ENCODE peak calls at places on chromosomes 1 and 21, in four cellular contexts. One of them, this sample, is unnamed.

GRCh38 chr1:10943991-10944730 is 68.3 kb upstream of the TARDBP start:
- DNase-seq in K562: peak
- DNase-seq in GM12878: no peak
- DNase-seq in HepG2: peak
- DNase-seq in this sample: no peak

GRCh38 chr1:192521734-192522133 is 53.8 kb upstream of the RGS1 start:
- DNase-seq in K562: no peak
- DNase-seq in GM12878: no peak
- DNase-seq in HepG2: no peak
- DNase-seq in this sample: no peak

GRCh38 chr1:173420330-173420806 is 56.8 kb upstream of the PRDX6 start:
- DNase-seq in K562: peak
- DNase-seq in GM12878: no peak
- DNase-seq in HepG2: peak
- DNase-seq in this sample: peak

GRCh38 chr21:41750051-41750450 is 16.8 kb downstream of the RIPK4 start:
- DNase-seq in K562: no peak
- DNase-seq in GM12878: no peak
- DNase-seq in HepG2: no peak
- DNase-seq in this sample: no peak

GRCh38 chr1:111251570-111251969 is 24.1 kb downstream of the CHI3L2 start:
- DNase-seq in K562: no peak
- DNase-seq in GM12878: no peak
- DNase-seq in HepG2: no peak
- DNase-seq in this sample: no peak

GRCh38 chr1:234934611-234935033 is 194.0 kb downstream of the TOMM20 start:
- DNase-seq in K562: no peak
- DNase-seq in GM12878: no peak
- DNase-seq in HepG2: no peak
- DNase-seq in this sample: no peak

GRCh38 chr1:228487336-228488106 is at the start of gene RNF187:
- DNase-seq in K562: peak
- DNase-seq in GM12878: no peak
- DNase-seq in HepG2: no peak
- DNase-seq in this sample: no peak

GRCh38 chr1:145977486-145978476 is 13.3 kb downstream of the POLR3GL start:
- DNase-seq in K562: peak
- DNase-seq in GM12878: no peak
- DNase-seq in HepG2: peak
- DNase-seq in this sample: peak

GRCh38 chr1:14516974-14517812 is 81.3 kb upstream of the KAZN start:
- DNase-seq in K562: no peak
- DNase-seq in GM12878: peak
- DNase-seq in HepG2: no peak
- DNase-seq in this sample: no peak

GRCh38 chr1:21175324-21175669 is 1.4 kb downstream of the EIF4G3 start:
- DNase-seq in K562: no peak
- DNase-seq in GM12878: no peak
- DNase-seq in HepG2: no peak
- DNase-seq in this sample: no peak

GRCh38 chr1:58460469-58460868 is 86.1 kb downstream of the OMA1 start:
- DNase-seq in K562: no peak
- DNase-seq in GM12878: no peak
- DNase-seq in HepG2: no peak
- DNase-seq in this sample: no peak

GRCh38 chr1:235624751-235625192 is 24.8 kb downstream of the GNG4 start:
- DNase-seq in K562: no peak
- DNase-seq in GM12878: no peak
- DNase-seq in HepG2: no peak
- DNase-seq in this sample: no peak

GRCh38 chr1:157359309-157360020 is 192.8 kb downstream of the FCRL5 start:
- DNase-seq in K562: no peak
- DNase-seq in GM12878: no peak
- DNase-seq in HepG2: no peak
- DNase-seq in this sample: no peak

GRCh38 chr1:113353581-113353980 is 36.7 kb upstream of the MAGI3 start:
- DNase-seq in K562: no peak
- DNase-seq in GM12878: no peak
- DNase-seq in HepG2: no peak
- DNase-seq in this sample: no peak

GRCh38 chr1:61253059-61253735 is 170.8 kb downstream of the NFIA start:
- DNase-seq in K562: peak
- DNase-seq in GM12878: no peak
- DNase-seq in HepG2: peak
- DNase-seq in this sample: no peak

GRCh38 chr1:27669876-27670275 is 2.1 kb downstream of the IFI6 start:
- DNase-seq in K562: no peak
- DNase-seq in GM12878: no peak
- DNase-seq in HepG2: no peak
- DNase-seq in this sample: no peak

GRCh38 chr1:175075572-175076568 is 8.2 kb downstream of the TNN start:
- DNase-seq in K562: no peak
- DNase-seq in GM12878: no peak
- DNase-seq in HepG2: no peak
- DNase-seq in this sample: no peak

GRCh38 chr1:33657833-33658232 is 185.4 kb downstream of the ZSCAN20 start:
- DNase-seq in K562: no peak
- DNase-seq in GM12878: no peak
- DNase-seq in HepG2: no peak
- DNase-seq in this sample: no peak

GRCh38 chr1:25729774-25730173 is 70.2 kb upstream of the SELENON start:
- DNase-seq in K562: no peak
- DNase-seq in GM12878: no peak
- DNase-seq in HepG2: no peak
- DNase-seq in this sample: no peak

GRCh38 chr1:19029191-19030085 is 73.0 kb upstream of the IFFO2 start:
- DNase-seq in K562: no peak
- DNase-seq in GM12878: no peak
- DNase-seq in HepG2: no peak
- DNase-seq in this sample: peak

GRCh38 chr1:219304227-219305226 is 130.8 kb downstream of the LYPLAL1 start:
- DNase-seq in K562: no peak
- DNase-seq in GM12878: no peak
- DNase-seq in HepG2: no peak
- DNase-seq in this sample: no peak

GRCh38 chr1:17392199-17392740 is 20.3 kb downstream of the PADI6 start:
- DNase-seq in K562: no peak
- DNase-seq in GM12878: no peak
- DNase-seq in HepG2: no peak
- DNase-seq in this sample: no peak

GRCh38 chr1:116375165-116375883 is 2.3 kb downstream of the ATP1A1 start:
- DNase-seq in K562: no peak
- DNase-seq in GM12878: no peak
- DNase-seq in HepG2: peak
- DNase-seq in this sample: no peak

GRCh38 chr1:174768949-174769348 is 230.8 kb upstream of the CACYBP start:
- DNase-seq in K562: no peak
- DNase-seq in GM12878: no peak
- DNase-seq in HepG2: no peak
- DNase-seq in this sample: no peak

GRCh38 chr1:212584092-212584886 is 24.3 kb upstream of the ATF3 start:
- DNase-seq in K562: no peak
- DNase-seq in GM12878: no peak
- DNase-seq in HepG2: no peak
- DNase-seq in this sample: no peak

GRCh38 chr1:11458811-11459275 is 20.1 kb upstream of the DISP3 start:
- DNase-seq in K562: no peak
- DNase-seq in GM12878: no peak
- DNase-seq in HepG2: no peak
- DNase-seq in this sample: no peak

GRCh38 chr21:39221282-39221996 is 38.2 kb upstream of the PSMG1 start:
- DNase-seq in K562: no peak
- DNase-seq in GM12878: no peak
- DNase-seq in HepG2: no peak
- DNase-seq in this sample: no peak

GRCh38 chr1:225578247-225578646 is 74.7 kb downstream of the ENAH start:
- DNase-seq in K562: no peak
- DNase-seq in GM12878: no peak
- DNase-seq in HepG2: no peak
- DNase-seq in this sample: no peak

GRCh38 chr1:240100351-240100750 is 8.7 kb downstream of the FMN2 start:
- DNase-seq in K562: no peak
- DNase-seq in GM12878: no peak
- DNase-seq in HepG2: no peak
- DNase-seq in this sample: no peak

GRCh38 chr1:147539122-147539575 is 2.2 kb upstream of the BCL9 start:
- DNase-seq in K562: peak
- DNase-seq in GM12878: no peak
- DNase-seq in HepG2: peak
- DNase-seq in this sample: no peak

GRCh38 chr21:36909901-36910561 is 56.4 kb downstream of the HLCS start:
- DNase-seq in K562: no peak
- DNase-seq in GM12878: no peak
- DNase-seq in HepG2: peak
- DNase-seq in this sample: no peak

GRCh38 chr1:32818804-32819541 is 1.5 kb downstream of the S100PBP start:
- DNase-seq in K562: no peak
- DNase-seq in GM12878: peak
- DNase-seq in HepG2: no peak
- DNase-seq in this sample: no peak

GRCh38 chr1:155192346-155193274 is 15.1 kb downstream of the THBS3 start:
- DNase-seq in K562: peak
- DNase-seq in GM12878: no peak
- DNase-seq in HepG2: no peak
- DNase-seq in this sample: peak

GRCh38 chr1:155989242-155989991 is 11.1 kb upstream of the ARHGEF2 start:
- DNase-seq in K562: peak
- DNase-seq in GM12878: no peak
- DNase-seq in HepG2: peak
- DNase-seq in this sample: peak

GRCh38 chr1:182786223-182787001 is 3.2 kb upstream of the NPL start:
- DNase-seq in K562: peak
- DNase-seq in GM12878: no peak
- DNase-seq in HepG2: peak
- DNase-seq in this sample: peak

DNA sequence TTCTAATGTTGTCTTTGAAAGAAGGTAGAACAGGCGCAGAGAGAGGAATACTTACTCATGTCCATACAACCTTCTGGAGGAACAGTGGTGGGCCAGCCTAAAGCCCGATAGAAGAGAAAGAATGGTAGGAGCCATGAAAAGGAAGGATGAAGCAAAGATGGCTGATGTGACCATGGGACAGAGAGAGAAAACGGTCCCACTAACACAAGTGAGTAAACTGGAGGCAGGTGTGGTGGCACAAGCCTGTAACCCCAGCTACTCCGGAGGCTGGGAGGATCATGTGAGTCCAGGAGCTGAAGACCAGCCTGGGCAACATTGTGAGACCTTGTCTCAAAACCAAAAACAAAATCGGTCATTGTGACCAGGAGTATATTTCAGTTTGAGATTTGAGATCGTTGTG is 49.4 kb downstream of the C1orf198 start:
- DNase-seq in K562: no peak
- DNase-seq in GM12878: no peak
- DNase-seq in HepG2: no peak
- DNase-seq in this sample: no peak
- TF ChIP-seq TCF7 in K562: no peak
- TF ChIP-seq TCF7 in GM12878: no peak
- TF ChIP-seq TCF7 in HepG2: no peak
- TF ChIP-seq TCF7 in this sample: no peak

GRCh38 chr1:159970932-159971342 is 16.9 kb upstream of the SLAMF9 start:
- DNase-seq in K562: no peak
- DNase-seq in GM12878: no peak
- DNase-seq in HepG2: peak
- DNase-seq in this sample: no peak
- TF ChIP-seq TCF7 in K562: no peak
- TF ChIP-seq TCF7 in GM12878: no peak
- TF ChIP-seq TCF7 in HepG2: peak
- TF ChIP-seq TCF7 in this sample: no peak

GRCh38 chr1:36865080-36865900 is 169.0 kb downstream of the GRIK3 start:
- DNase-seq in K562: no peak
- DNase-seq in GM12878: no peak
- DNase-seq in HepG2: no peak
- DNase-seq in this sample: no peak

GRCh38 chr1:36863061-36863460 is 171.3 kb downstream of the GRIK3 start:
- DNase-seq in K562: no peak
- DNase-seq in GM12878: no peak
- DNase-seq in HepG2: no peak
- DNase-seq in this sample: no peak

GRCh38 chr1:36864182-36865079 is 169.9 kb downstream of the GRIK3 start:
- DNase-seq in K562: peak
- DNase-seq in GM12878: no peak
- DNase-seq in HepG2: no peak
- DNase-seq in this sample: peak

GRCh38 chr1:36861380-36861779 is 172.9 kb downstream of the GRIK3 start:
- DNase-seq in K562: no peak
- DNase-seq in GM12878: no peak
- DNase-seq in HepG2: no peak
- DNase-seq in this sample: no peak

DNA sequence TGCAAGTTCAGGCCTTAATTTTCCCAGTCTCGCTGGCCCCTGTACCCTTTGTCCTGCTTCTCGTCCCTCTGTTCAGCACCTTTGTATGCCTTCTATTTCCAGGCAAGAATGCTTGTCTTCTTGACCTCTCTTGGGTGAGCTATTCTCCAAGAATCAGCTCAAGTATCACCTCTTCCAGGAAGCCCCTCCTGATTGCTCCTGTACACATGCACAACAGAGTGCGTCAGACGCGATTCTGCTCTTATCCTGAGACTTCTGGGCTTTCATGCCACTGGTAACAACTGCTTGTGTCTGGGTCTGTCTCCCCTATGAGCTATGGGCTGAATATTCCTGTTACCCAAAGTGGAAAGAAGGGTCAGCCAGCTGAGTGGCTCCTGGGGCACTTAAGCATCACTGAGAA is 170.8 kb downstream of the GRIK3 start:
- DNase-seq in K562: no peak
- DNase-seq in GM12878: no peak
- DNase-seq in HepG2: no peak
- DNase-seq in this sample: no peak
- TF ChIP-seq TCF7 in K562: no peak
- TF ChIP-seq TCF7 in GM12878: no peak
- TF ChIP-seq TCF7 in HepG2: no peak
- TF ChIP-seq TCF7 in this sample: no peak

DNA sequence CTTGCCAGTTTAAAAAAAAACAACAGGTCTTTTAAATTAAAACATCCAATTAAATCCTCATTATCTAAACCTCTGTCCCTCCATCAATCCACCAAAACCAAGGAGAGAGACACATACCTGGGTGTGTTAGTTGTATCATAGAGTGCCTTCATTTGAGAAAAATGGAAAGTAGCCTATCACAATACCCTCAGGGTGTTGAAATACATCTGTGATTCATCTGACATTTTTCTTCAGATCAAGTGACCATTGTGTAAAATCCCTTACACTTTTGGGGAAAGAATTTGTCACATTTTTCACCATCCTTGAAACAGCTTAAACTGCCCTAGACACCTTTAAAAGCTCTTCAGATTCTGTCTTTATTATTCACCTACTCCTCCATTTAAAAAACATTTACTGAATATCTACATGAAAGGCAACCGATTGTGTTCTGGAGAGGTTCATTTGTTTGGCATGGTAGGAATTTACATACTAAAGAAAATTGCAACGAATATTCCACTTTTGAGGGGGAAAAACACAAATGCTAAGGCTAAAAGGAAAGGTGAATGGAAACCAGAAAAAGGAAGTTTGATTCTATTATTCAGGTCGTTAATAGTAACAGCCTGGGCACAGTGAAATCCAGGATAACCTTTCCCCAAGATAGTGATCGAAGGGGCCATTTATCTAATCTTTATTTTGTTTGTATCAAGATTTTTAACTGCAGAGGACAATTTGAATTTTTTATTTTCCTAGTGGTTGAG is 70.4 kb upstream of the SAMSN1 start:
- DNase-seq in K562: no peak
- DNase-seq in GM12878: no peak
- DNase-seq in HepG2: no peak
- DNase-seq in this sample: no peak
- TF ChIP-seq TCF7 in K562: no peak
- TF ChIP-seq TCF7 in GM12878: no peak
- TF ChIP-seq TCF7 in HepG2: no peak
- TF ChIP-seq TCF7 in this sample: no peak